ENCODE peak calls at places on chromosomes 7 and 10, in nine cellular contexts. S, J, P, X, C, Z, W, V and F are unnamed samples.
A peak's percentile ranks its signal among the peaks of the same experiment; 100 is the strongest.

GRCh38 chr7:117781707-117782106 is 91.5 kb downstream of the CTTNBP2 start:
- DNase-seq in S (no peak), J (no peak), P (no peak), X (no peak), C (no peak), Z (no peak), W (no peak), V (no peak), F (no peak)

GRCh38 chr7:2237109-2237602 is 4.4 kb upstream of the MAD1L1 start:
- DNase-seq in S (no peak), J (no peak), P (no peak), X (peak; percentile 59), C (no peak), Z (no peak), W (no peak), V (no peak), F (no peak)

GRCh38 chr7:50656141-50656895 is 91.1 kb upstream of the DDC start:
- DNase-seq in S (no peak), J (no peak), P (no peak), X (no peak), C (no peak), Z (no peak), W (no peak), V (no peak), F (peak; percentile 46)

GRCh38 chr10:6649107-6649720 is 69.1 kb upstream of the PRKCQ start:
- DNase-seq in S (no peak), J (no peak), P (no peak), X (no peak), C (no peak), Z (no peak), W (no peak), V (no peak), F (no peak)

GRCh38 chr10:28738200-28738599 is 60.9 kb downstream of the BAMBI start:
- DNase-seq in S (no peak), J (no peak), P (no peak), X (no peak), C (no peak), Z (peak; percentile 8), W (peak; percentile 5), V (no peak), F (no peak)

GRCh38 chr7:128906766-128907559 is 3.5 kb downstream of the KCP start:
- DNase-seq in S (no peak), J (no peak), P (peak; percentile 62), X (no peak), C (no peak), Z (no peak), W (no peak), V (no peak), F (no peak)

GRCh38 chr10:33927347-33927746 is 592.9 kb upstream of the NRP1 start:
- DNase-seq in S (no peak), J (no peak), P (no peak), X (no peak), C (no peak), Z (peak; percentile 72), W (no peak), V (no peak), F (no peak)

GRCh38 chr10:56715262-56715661 is 354.2 kb upstream of the ZWINT start:
- DNase-seq in S (no peak), J (no peak), P (no peak), X (no peak), C (no peak), Z (no peak), W (no peak), V (no peak), F (no peak)

GRCh38 chr7:78139335-78139734 is 340.8 kb downstream of the PHTF2 start:
- DNase-seq in S (no peak), J (no peak), P (no peak), X (no peak), C (peak; percentile 25), Z (peak; percentile 76), W (no peak), V (no peak), F (peak; percentile 55)

GRCh38 chr10:69749180-69750010 is 52.3 kb upstream of the COL13A1 start:
- DNase-seq in S (no peak), J (no peak), P (no peak), X (no peak), C (peak; percentile 31), Z (no peak), W (no peak), V (no peak), F (no peak)

GRCh38 chr10:71323407-71323806 is 4.3 kb downstream of the SLC29A3 start:
- DNase-seq in S (no peak), J (peak; percentile 43), P (no peak), X (no peak), C (no peak), Z (no peak), W (no peak), V (no peak), F (peak; percentile 19)

GRCh38 chr7:108427766-108428165 is 28.5 kb downstream of the NRCAM start:
- DNase-seq in S (no peak), J (no peak), P (no peak), X (no peak), C (no peak), Z (no peak), W (no peak), V (no peak), F (no peak)

GRCh38 chr10:80136134-80136571 is 3.6 kb downstream of the PLAC9 start:
- DNase-seq in S (no peak), J (no peak), P (peak; percentile 97), X (no peak), C (peak; percentile 93), Z (no peak), W (no peak), V (peak; percentile 52), F (peak; percentile 69)

GRCh38 chr10:103814626-103815370 is 40.6 kb downstream of the SH3PXD2A start:
- DNase-seq in S (no peak), J (no peak), P (peak; percentile 24), X (no peak), C (no peak), Z (no peak), W (no peak), V (peak; percentile 53), F (peak; percentile 48)

GRCh38 chr10:119105155-119105554 is 1.2 kb downstream of the DENND10 start:
- DNase-seq in S (no peak), J (no peak), P (no peak), X (no peak), C (no peak), Z (no peak), W (no peak), V (no peak), F (no peak)

GRCh38 chr10:44313706-44314307 is 71.1 kb downstream of the CXCL12 start:
- DNase-seq in S (no peak), J (no peak), P (no peak), X (no peak), C (no peak), Z (peak; percentile 26), W (no peak), V (no peak), F (no peak)
- H3K4me3 ChIP-seq in S (no peak overlapping the region), J (no peak overlapping the region), P (no peak overlapping the region), X (no peak overlapping the region), C (no peak overlapping the region), Z (no peak overlapping the region), W (no peak overlapping the region), V (no peak overlapping the region), F (no peak overlapping the region)

DNA sequence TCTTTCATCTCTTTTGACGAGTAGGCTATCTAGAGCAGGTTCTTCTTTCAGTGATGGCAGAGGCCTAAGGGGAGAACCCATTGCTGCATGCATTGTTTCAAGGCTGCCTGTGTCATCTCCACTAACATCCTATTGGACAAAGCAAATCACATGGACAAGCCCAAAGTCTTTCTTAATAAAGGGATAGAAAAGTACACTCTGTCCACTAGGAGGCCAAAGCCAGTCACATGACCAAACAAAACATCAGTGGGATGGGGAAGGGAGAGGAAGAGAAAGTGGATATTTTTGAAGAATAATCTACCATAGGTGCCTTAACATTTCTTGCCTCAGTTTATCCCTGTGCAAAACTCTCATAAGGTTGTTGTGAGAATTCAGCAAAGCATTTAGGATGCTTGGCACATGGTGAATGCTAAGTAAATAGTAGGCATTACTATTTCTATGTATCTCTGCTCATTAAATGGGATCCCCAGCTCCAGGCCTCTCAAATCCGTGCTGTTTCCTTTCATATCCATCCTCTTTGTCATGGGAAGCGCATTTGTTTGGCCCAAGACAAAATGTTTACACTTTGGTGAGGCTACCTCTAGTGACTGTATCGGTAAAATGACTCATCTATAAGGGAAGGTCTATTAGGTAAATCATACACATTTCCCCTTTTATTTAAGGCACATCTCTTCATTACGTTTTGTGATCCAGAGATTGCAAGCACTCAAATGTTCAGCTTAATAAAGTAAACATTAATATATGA is 16.7 kb upstream of the CADPS2 start:
- DNase-seq in S (no peak), J (no peak), P (no peak), X (no peak), C (no peak), Z (peak; percentile 20), W (no peak), V (no peak), F (no peak)
- TF ChIP-seq CTCF in S (no peak), J (no peak), P (no peak), X (no peak), C (peak; percentile 9), Z (peak; percentile 52), W (no peak), V (no peak), F (no peak)

DNA sequence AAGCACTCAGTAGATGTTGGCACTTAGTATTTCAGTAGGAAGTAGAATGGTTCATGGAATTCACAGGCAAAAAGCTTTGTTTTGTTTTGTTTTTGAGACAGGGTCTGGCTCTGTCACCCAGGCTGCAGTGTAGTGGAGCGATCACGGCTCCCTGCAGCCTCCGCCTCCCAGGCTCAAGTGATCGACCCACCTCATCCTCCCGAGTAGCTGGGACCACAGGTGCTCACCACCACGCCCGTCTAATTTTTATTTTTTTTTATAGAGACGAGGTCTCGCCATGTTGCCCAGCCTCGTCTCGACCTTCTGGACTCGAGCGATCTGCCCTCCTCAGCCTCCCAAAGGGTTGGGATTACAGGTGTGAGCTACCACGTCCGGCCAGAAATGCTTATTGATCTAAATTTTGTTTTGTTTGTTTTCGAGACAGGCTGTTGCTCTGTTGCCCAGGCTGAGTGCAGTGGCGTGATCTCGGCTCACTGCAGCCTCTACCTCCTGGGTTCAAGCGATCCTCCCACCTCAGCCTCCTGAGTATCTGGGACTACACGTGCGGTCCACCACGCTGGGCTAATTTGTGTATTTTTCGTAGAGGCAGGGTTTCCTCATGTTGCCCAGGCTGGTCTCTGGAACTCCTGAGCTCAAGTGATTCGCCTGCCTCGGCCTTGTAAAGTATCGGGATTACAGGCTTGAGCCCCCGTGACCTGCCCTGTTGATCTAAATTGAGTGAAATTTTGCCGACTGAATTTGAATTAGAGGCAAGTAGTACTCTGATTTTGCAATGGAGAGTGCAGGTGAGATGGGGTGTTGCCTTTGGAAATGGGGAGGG is 1.7 kb downstream of the GLRX3 start:
- DNase-seq in S (no peak), J (no peak), P (no peak), X (no peak), C (no peak), Z (no peak), W (no peak), V (peak; percentile 30), F (no peak)
- H3K4me3 ChIP-seq in S (peak overlapping the region; percentile 76), J (peak overlapping the region; percentile 98), P (peak overlapping the region; percentile 92), X (no peak overlapping the region), C (peak overlapping the region; percentile 55), Z (peak overlapping the region; percentile 83), W (peak overlapping the region; percentile 99), V (peak overlapping the region; percentile 87), F (peak overlapping the region; percentile 80)

DNA sequence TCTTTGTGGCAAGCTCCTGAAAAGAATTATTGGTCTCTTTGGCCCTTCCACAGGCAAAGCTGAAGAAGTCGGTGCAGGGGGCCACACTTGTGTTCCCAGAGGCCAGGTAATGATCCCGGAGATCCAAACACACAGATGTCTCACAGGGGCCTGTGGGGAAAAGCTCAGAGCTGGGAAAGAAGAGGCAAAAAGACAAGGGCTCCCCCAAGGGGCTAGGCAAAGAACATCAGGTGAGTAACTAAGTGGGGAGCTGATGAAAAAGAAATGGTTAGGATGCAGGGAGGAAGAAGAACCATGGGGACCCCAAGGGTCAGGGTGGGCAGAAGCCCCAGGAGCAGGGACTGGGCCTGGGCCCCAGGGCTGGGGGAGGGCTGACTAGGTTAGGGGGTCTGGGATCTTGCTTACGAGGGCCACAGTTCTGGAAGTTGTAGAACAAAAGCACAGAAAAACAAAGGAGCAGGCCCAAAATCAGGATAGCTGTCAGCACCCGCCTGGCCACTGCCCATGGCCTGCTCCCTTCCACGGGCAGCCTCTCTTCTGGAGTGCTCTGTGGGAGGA is 1.1 kb downstream of the KEL start:
- DNase-seq in S (no peak), J (no peak), P (no peak), X (no peak), C (no peak), Z (no peak), W (no peak), V (no peak), F (no peak)
- TF ChIP-seq CTCF in S (no peak), J (no peak), P (no peak), X (peak; percentile 29), C (no peak), Z (no peak), W (peak; percentile 31), V (peak; percentile 24), F (no peak)